ENCODE peak calls at places on chromosomes 16 and 17, in nine cellular contexts. S is occipital lobe; U is posterior cingulate gyrus; R is Ammon's horn; X is stimulated activated CD4-positive, alpha-beta T cell treated with anti-CD3 and anti-CD28 coated beads, Interleukin-1b, Interleukin-23, amount 100 ng/mL, for 4 hours; B is nephron progenitor cell; T is iPS DF 6.9; N is fibroblast of the conjunctiva; G is activated naive CD4-positive, alpha-beta T cell. Q is an unnamed sample.

GRCh38 chr17:76314392-76315227 is 6.5 kb upstream of the QRICH2 start:
- DNase-seq in G (no peak), T (no peak), X (no peak), N (no peak), U (no peak), S (no peak), R (no peak), B (no peak), Q (no peak)

GRCh38 chr16:27729516-27730304 is 179.8 kb downstream of the KATNIP start:
- DNase-seq in X (no peak), R (peak; percentile 69), G (no peak), N (no peak), B (no peak), U (no peak), T (no peak), S (no peak), Q (peak; percentile 21)

GRCh38 chr17:41705271-41705991 is 6.7 kb upstream of the GAST start:
- DNase-seq in S (no peak), R (no peak), T (no peak), X (no peak), U (no peak), G (no peak), B (no peak), N (no peak), Q (no peak)

GRCh38 chr16:83666449-83666848 is 141.3 kb upstream of the HSBP1 start:
- DNase-seq in X (no peak), U (no peak), S (no peak), G (no peak), R (no peak), B (no peak), T (no peak), N (no peak), Q (no peak)

GRCh38 chr17:9805769-9806168 is 14.4 kb upstream of the DHRS7C start:
- DNase-seq in X (no peak), G (no peak), B (no peak), R (no peak), N (no peak), S (no peak), U (no peak), T (no peak), Q (no peak)

GRCh38 chr17:7262192-7263070 is at the start of gene CLDN7:
- DNase-seq in G (no peak), B (peak; percentile 22), U (no peak), R (no peak), X (no peak), N (no peak), T (no peak), S (no peak), Q (no peak)

GRCh38 chr17:67867591-67867990 is 42.3 kb downstream of the BPTF start:
- DNase-seq in S (no peak), X (no peak), B (no peak), G (no peak), U (no peak), R (no peak), N (no peak), T (no peak), Q (no peak)

GRCh38 chr16:66606000-66606751 is 1.7 kb downstream of the CMTM3 start:
- DNase-seq in U (no peak), S (no peak), X (no peak), R (no peak), B (no peak), T (no peak), N (no peak), G (no peak), Q (no peak)

GRCh38 chr16:69726313-69727060 is at the start of gene NQO1:
- DNase-seq in R (peak; percentile 91), X (peak; percentile 82), N (peak; percentile 98), S (peak; percentile 89), T (peak; percentile 84), G (peak; percentile 73), B (peak; percentile 93), U (peak; percentile 90), Q (peak; percentile 70)

GRCh38 chr17:81491193-81491592 is 21.4 kb downstream of the ACTG1 start:
- DNase-seq in G (no peak), R (no peak), S (no peak), N (no peak), U (no peak), T (no peak), X (no peak), B (no peak), Q (no peak)

GRCh38 chr16:81883235-81883634 is 104.1 kb downstream of the PLCG2 start:
- DNase-seq in X (no peak), S (no peak), T (no peak), B (no peak), N (no peak), G (no peak), U (no peak), R (no peak), Q (no peak)

GRCh38 chr17:48871551-48872351 is 20.8 kb upstream of the ATP5MC1 start:
- DNase-seq in N (no peak), U (no peak), T (no peak), X (no peak), R (no peak), S (no peak), G (no peak), B (peak; percentile 71), Q (no peak)

GRCh38 chr17:9144502-9145233 is 123.4 kb downstream of the NTN1 start:
- DNase-seq in B (no peak), R (no peak), N (no peak), T (no peak), X (no peak), U (no peak), S (no peak), G (no peak), Q (no peak)

GRCh38 chr16:30335598-30336474 is 19.3 kb downstream of the CD2BP2 start:
- DNase-seq in G (no peak), S (no peak), U (no peak), B (no peak), T (no peak), X (no peak), R (no peak), N (no peak), Q (no peak)

GRCh38 chr16:73214825-73215481 is 167.0 kb upstream of the ZFHX3 start:
- DNase-seq in S (no peak), T (no peak), B (no peak), R (no peak), G (no peak), X (no peak), U (no peak), N (peak; percentile 86), Q (no peak)

GRCh38 chr17:47311420-47311819 is 12.3 kb upstream of the EFCAB13 start:
- DNase-seq in X (no peak), G (no peak), B (no peak), S (no peak), T (no peak), N (no peak), U (no peak), R (no peak), Q (no peak)

GRCh38 chr17:44599298-44600175 is 42.3 kb downstream of the FZD2 start:
- DNase-seq in N (peak; percentile 98), R (peak; percentile 13), T (no peak), S (no peak), G (no peak), U (no peak), X (no peak), B (peak; percentile 75), Q (no peak)

GRCh38 chr17:53032861-53033271 is 789.9 kb upstream of the KIF2B start:
- DNase-seq in S (no peak), T (peak; percentile 75), N (peak; percentile 24), B (peak; percentile 48), U (no peak), R (no peak), G (no peak), X (no peak), Q (no peak)

GRCh38 chr17:20202141-20202574 is 193.0 kb downstream of the SPECC1 start:
- DNase-seq in S (no peak), B (no peak), R (no peak), X (no peak), T (peak; percentile 47), N (no peak), G (no peak), U (no peak), Q (no peak)

GRCh38 chr16:28001642-28002041 is 61.9 kb downstream of the GSG1L start:
- DNase-seq in R (no peak), U (no peak), S (no peak), G (no peak), N (no peak), X (no peak), B (no peak), T (no peak), Q (no peak)

GRCh38 chr17:72163474-72163873 is 42.7 kb downstream of the SOX9 start:
- DNase-seq in B (no peak), U (no peak), X (no peak), R (no peak), G (no peak), S (no peak), T (no peak), N (no peak), Q (no peak)

GRCh38 chr17:39923836-39924690 is 3.3 kb downstream of the ORMDL3 start:
- DNase-seq in S (no peak), U (no peak), B (peak; percentile 39), T (no peak), R (no peak), X (no peak), N (no peak), G (no peak), Q (no peak)

GRCh38 chr16:28491080-28491969 is 549 bp downstream of the CLN3 start:
- DNase-seq in R (peak; percentile 27), X (no peak), N (no peak), B (peak; percentile 45), G (no peak), S (no peak), T (no peak), U (peak; percentile 12), Q (no peak)

GRCh38 chr17:39617446-39618251 is 9.1 kb upstream of the PPP1R1B start:
- DNase-seq in N (no peak), T (no peak), X (peak; percentile 56), G (peak; percentile 60), U (peak; percentile 60), B (peak; percentile 58), S (peak; percentile 41), R (peak; percentile 65), Q (no peak)

GRCh38 chr16:85187002-85187401 is 74.7 kb upstream of the CIBAR2 start:
- DNase-seq in G (no peak), R (peak; percentile 43), X (no peak), S (no peak), U (no peak), N (no peak), T (no peak), B (no peak), Q (no peak)

GRCh38 chr16:56120447-56121155 is 70.7 kb upstream of the GNAO1 start:
- DNase-seq in G (no peak), U (no peak), S (no peak), B (no peak), X (no peak), R (no peak), N (no peak), T (no peak), Q (no peak)

GRCh38 chr16:14509675-14510132 is 120.4 kb downstream of the PARN start:
- DNase-seq in U (no peak), T (no peak), G (no peak), N (no peak), S (no peak), X (no peak), R (no peak), B (no peak), Q (no peak)